ENCODE peak calls at places on chromosomes 5 and 9, in four cellular contexts. U, M, C and B are unnamed samples.

GRCh38 chr9:31030741-31031202 is 1353.7 kb upstream of the ACO1 start:
- DNase-seq in U (peak; percentile 68), M (no peak), C (no peak), B (no peak)

GRCh38 chr5:38551020-38552017 is 5.1 kb downstream of the LIFR start:
- DNase-seq in U (no peak), M (peak; percentile 51), C (peak; percentile 24), B (no peak)

GRCh38 chr5:78369680-78370079 is 9.3 kb downstream of the SCAMP1 start:
- DNase-seq in U (no peak), C (no peak), M (no peak), B (no peak)

GRCh38 chr9:33106827-33107621 is 30.6 kb upstream of the SMU1 start:
- DNase-seq in U (no peak), C (no peak), M (peak; percentile 90), B (no peak)

GRCh38 chr9:69502671-69503301 is 169.4 kb downstream of the APBA1 start:
- DNase-seq in M (peak; percentile 58), U (peak; percentile 25), C (no peak), B (no peak)

GRCh38 chr9:123150708-123151503 is 117.4 kb downstream of the GPR21 start:
- DNase-seq in U (peak; percentile 3), M (no peak), C (no peak), B (no peak)

GRCh38 chr9:93655621-93656425 is 79.4 kb downstream of the PHF2 start:
- DNase-seq in U (no peak), M (no peak), C (no peak), B (no peak)

GRCh38 chr5:39299962-39300361 is 64.3 kb downstream of the C9 start:
- DNase-seq in U (no peak), C (no peak), M (no peak), B (no peak)

GRCh38 chr9:97511762-97512429 is 10.4 kb downstream of the TMOD1 start:
- DNase-seq in M (no peak), U (no peak), C (no peak), B (no peak)

GRCh38 chr5:40679998-40680681 is 425 bp downstream of the PTGER4 start:
- DNase-seq in M (no peak), U (no peak), C (no peak), B (no peak)

GRCh38 chr5:102823441-102823874 is 68.4 kb downstream of the PAM start:
- DNase-seq in C (no peak), U (no peak), M (peak; percentile 40), B (no peak)

GRCh38 chr9:99340281-99340680 is 118.2 kb downstream of the SEC61B start:
- DNase-seq in M (no peak), U (peak; percentile 40), C (no peak), B (no peak)

GRCh38 chr5:173925449-173926071 is 37.4 kb downstream of the CPEB4 start:
- DNase-seq in C (peak; percentile 22), U (no peak), M (peak; percentile 34), B (no peak)

GRCh38 chr5:107542428-107542827 is 128.3 kb downstream of the EFNA5 start:
- DNase-seq in C (peak; percentile 96), U (peak; percentile 87), M (peak; percentile 67), B (peak; percentile 66)

GRCh38 chr9:26502311-26502710 is 390.3 kb downstream of the CAAP1 start:
- DNase-seq in M (no peak), U (no peak), C (no peak), B (no peak)

GRCh38 chr9:129550199-129550839 is 70.6 kb downstream of the C9orf50 start:
- DNase-seq in U (no peak), M (peak; percentile 92), C (peak; percentile 67), B (no peak)

GRCh38 chr5:149599375-149599774 is 18.1 kb downstream of the ARHGEF37 start:
- DNase-seq in U (no peak), C (no peak), M (no peak), B (no peak)

GRCh38 chr5:87308024-87308423 is 40.3 kb downstream of the RASA1 start:
- DNase-seq in U (no peak), M (no peak), C (no peak), B (no peak)

GRCh38 chr5:149782900-149783586 is 52.9 kb downstream of the PPARGC1B start:
- DNase-seq in C (no peak), M (no peak), U (no peak), B (no peak)

GRCh38 chr9:88578486-88579362 is 43.7 kb downstream of the NXNL2 start:
- DNase-seq in U (peak; percentile 47), M (peak; percentile 94), C (peak; percentile 41), B (no peak)

GRCh38 chr9:117462926-117463325 is 48.1 kb upstream of the ASTN2 start:
- DNase-seq in M (no peak), C (no peak), U (no peak), B (no peak)

GRCh38 chr5:102959055-102959454 is 160.9 kb downstream of the GIN1 start:
- DNase-seq in M (peak; percentile 61), C (peak; percentile 6), U (peak; percentile 87), B (peak; percentile 39)

GRCh38 chr9:684055-684949 is 157.2 kb upstream of the DMRT1 start:
- DNase-seq in M (peak; percentile 61), U (no peak), C (no peak), B (peak; percentile 46)

GRCh38 chr5:159921721-159922120 is 5.4 kb downstream of the ADRA1B start:
- DNase-seq in U (no peak), C (no peak), M (no peak), B (no peak)

GRCh38 chr5:54049144-54049543 is 261.2 kb downstream of the ARL15 start:
- DNase-seq in C (no peak), U (no peak), M (no peak), B (no peak)

GRCh38 chr5:173514666-173515065 is 101.8 kb downstream of the BOD1 start:
- DNase-seq in U (no peak), C (peak; percentile 23), M (no peak), B (no peak)

GRCh38 chr9:115649991-115650472 is 503.6 kb upstream of the PAPPA start:
- DNase-seq in C (no peak), M (peak; percentile 74), U (peak; percentile 31), B (no peak)

GRCh38 chr5:170389250-170389902 is at the start of gene KCNMB1:
- DNase-seq in C (no peak), M (no peak), U (no peak), B (no peak)

GRCh38 chr9:127682351-127683136 is 24.2 kb upstream of the CFAP157 start:
- DNase-seq in C (no peak), U (no peak), M (no peak), B (no peak)

GRCh38 chr5:32712463-32713395 is 1.6 kb downstream of the NPR3 start:
- DNase-seq in M (peak; percentile 41), U (no peak), C (no peak), B (no peak)

GRCh38 chr9:69325409-69326212 is 596 bp downstream of the ENTREP1 start:
- DNase-seq in M (peak; percentile 58), C (peak; percentile 44), U (no peak), B (no peak)

GRCh38 chr9:120528327-120528726 is 51.6 kb downstream of the CDK5RAP2 start:
- DNase-seq in M (no peak), U (no peak), C (no peak), B (no peak)

GRCh38 chr9:109314011-109314531 is 6.8 kb downstream of the EPB41L4B start:
- DNase-seq in C (peak; percentile 57), M (no peak), U (no peak), B (no peak)